ENCODE peak calls at places on chromosomes 16 and 17, in six cellular contexts. T is H1, M is HCT116, E is stomach, C is transverse colon, N is GM12878. B is an unnamed sample.

GRCh38 chr16:66211651-66212050 is 154.8 kb upstream of the CDH5 start:
- DNase-seq in T (peak; percentile 24), M (no peak), E (no peak), C (no peak), N (no peak), B (no peak)

GRCh38 chr17:39800540-39800939 is 62.8 kb downstream of the GRB7 start:
- DNase-seq in T (no peak), M (no peak), E (no peak), C (peak; percentile 17), N (peak; percentile 77), B (no peak)

GRCh38 chr17:32445976-32446375 is 1.7 kb downstream of the PSMD11 start:
- DNase-seq in T (no peak), M (no peak), E (no peak), C (no peak), N (no peak), B (no peak)

GRCh38 chr17:48540213-48540612 is 4.7 kb downstream of the HOXB2 start:
- DNase-seq in T (no peak), M (no peak), E (no peak), C (no peak), N (no peak), B (no peak)

GRCh38 chr17:17191961-17192381 is 14.2 kb downstream of the PLD6 start:
- DNase-seq in T (no peak), M (no peak), E (no peak), C (no peak), N (no peak), B (no peak)

GRCh38 chr16:29699324-29700219 is 20.6 kb downstream of the QPRT start:
- DNase-seq in T (no peak), M (no peak), E (no peak), C (no peak), N (no peak), B (no peak)

GRCh38 chr16:89194340-89195311 is 5.7 kb downstream of the SLC22A31 start:
- DNase-seq in T (peak; percentile 45), M (no peak), E (no peak), C (no peak), N (no peak), B (no peak)

GRCh38 chr16:51834131-51834530 is 683.1 kb upstream of the SALL1 start:
- DNase-seq in T (no peak), M (no peak), E (no peak), C (no peak), N (no peak), B (no peak)

DNA sequence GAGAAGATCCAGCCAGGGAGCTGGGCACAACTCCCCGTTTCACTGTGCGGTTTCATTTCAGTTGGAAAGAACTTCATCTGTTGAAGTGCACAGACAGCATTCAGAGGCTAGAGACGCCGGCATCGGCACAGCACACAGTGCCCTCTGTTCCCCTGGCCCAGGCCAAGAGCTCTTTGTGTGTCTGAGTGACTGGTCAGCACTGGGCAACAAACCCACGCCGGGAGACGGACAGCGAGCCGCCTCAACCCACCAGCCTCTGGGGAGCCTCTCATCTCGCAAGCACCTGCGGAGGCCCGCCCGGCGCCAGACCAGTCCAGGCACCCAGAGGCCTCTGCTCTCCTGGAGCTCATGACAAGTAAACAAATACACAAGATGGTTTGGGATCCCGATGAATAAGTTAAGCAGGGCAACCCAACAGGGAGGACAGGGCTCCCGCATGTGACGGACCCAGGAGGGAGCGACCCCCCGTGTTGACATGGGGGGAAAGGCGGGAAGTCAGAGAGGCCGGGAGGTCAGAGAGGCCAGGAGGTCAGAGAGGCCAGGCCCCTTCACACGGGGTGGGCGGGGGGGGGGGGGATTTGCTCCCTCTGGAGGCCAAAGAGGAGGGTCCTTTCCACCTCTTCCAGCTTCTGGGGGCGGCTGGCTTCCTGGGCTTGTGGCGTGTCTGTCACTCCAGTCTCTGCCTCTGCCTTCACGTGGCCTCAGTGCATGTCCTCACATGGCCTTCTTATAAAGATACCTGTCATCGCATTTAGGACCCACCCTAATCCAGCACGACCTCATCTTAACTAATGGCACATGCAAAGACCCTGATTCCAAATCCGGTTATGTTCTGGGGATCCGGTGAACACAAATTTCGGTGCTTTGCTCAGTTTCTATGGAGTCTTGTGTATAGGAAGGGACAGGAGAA is 25.8 kb upstream of the KLHDC4 start:
- DNase-seq in T (no peak), M (no peak), E (no peak), C (no peak), N (no peak), B (no peak)
- H3K27ac ChIP-seq in T (no peak overlapping the region), M (no peak overlapping the region), E (peak overlapping the region; percentile 74), C (peak overlapping the region; percentile 22), N (no peak overlapping the region), B (no peak overlapping the region)

DNA sequence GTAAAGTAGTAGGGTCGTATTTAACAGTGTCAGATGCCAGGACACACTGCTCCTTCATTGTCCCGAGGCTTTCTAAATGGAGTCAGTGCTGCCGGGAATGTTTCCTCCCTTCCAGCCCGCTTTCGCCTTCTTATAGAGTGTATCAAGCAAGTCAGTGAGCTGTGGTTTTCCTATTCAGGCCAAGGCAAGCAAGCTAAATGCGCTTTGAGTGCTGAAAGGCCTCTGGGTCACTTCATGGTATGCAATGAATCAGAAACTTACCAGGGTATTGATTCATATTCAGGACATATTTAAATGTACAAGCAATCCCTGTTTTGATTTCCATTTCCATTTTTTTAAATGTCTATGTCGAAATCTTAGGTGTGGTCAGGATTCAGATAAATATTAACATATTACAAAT is 327.9 kb upstream of the SOX9 start:
- DNase-seq in T (no peak), M (no peak), E (no peak), C (no peak), N (no peak), B (no peak)
- TF ChIP-seq POLR2AphosphoS5 in T (no peak), M (no peak), E (no peak), C (no peak), N (no peak), B (no peak)

DNA sequence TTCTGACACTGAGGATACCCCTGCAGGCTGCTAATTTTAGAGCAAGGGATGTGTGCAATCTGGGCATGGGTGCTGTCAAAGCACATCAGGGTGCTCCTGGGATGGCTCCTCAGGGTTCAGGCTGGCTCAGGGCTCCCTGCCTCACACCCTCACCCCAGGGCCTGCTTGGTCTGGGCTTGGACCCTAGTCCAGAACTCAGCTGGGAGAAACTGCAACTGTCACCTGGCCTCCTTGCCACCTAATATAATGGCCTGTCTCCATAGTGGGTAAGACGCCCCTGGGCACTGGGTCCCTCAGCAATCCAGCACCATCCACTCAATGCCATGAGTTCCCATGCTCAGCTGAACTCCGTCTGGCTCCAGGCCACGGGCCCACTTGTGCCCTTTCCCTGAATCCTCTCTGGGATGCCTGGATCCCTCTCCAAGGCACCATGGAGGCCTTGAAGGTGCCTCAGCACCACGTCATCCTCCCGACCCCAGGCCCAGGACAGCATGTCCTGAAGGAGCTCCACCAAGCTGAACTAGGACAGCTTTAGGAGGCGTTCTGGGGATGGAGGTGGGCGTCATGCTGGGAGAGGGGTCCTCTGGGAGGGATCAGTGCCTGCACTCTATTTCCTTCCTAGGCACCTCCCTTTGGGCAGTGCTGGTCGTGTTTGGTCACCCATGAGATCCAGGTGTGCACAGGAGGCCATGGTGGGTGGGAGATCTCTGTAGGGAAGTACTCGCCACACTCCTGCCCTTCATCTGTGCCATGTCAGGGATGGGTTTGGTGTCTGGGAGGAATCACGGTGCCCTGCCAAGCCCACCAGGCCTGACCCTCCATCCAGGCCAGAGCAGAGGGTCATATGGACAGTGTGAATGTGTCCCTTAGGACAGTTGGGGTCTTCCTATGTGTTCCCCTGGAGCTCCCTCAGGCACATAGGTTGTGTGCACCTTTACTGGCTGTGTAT is 1688.4 kb downstream of the TP53TG3F start:
- DNase-seq in T (no peak), M (no peak), E (no peak), C (no peak), N (no peak), B (no peak)
- H3K9me3 ChIP-seq in T (peaks cover 85% of the 10 kb centered on the region), M (peaks cover 13% of the 10 kb centered on the region), E (peaks cover 5% of the 10 kb centered on the region), C (no peaks in the 10 kb centered on the region), N (no peaks in the 10 kb centered on the region), B (no peaks in the 10 kb centered on the region)

GRCh38 chr16:10332775-10333174 is 53.1 kb upstream of the ATF7IP2 start:
- DNase-seq in T (no peak), M (no peak), E (no peak), C (no peak), N (no peak), B (no peak)
- H3K27ac ChIP-seq in T (no peak overlapping the region), M (no peak overlapping the region), E (no peak overlapping the region), C (no peak overlapping the region), N (no peak overlapping the region), B (no peak overlapping the region)

DNA sequence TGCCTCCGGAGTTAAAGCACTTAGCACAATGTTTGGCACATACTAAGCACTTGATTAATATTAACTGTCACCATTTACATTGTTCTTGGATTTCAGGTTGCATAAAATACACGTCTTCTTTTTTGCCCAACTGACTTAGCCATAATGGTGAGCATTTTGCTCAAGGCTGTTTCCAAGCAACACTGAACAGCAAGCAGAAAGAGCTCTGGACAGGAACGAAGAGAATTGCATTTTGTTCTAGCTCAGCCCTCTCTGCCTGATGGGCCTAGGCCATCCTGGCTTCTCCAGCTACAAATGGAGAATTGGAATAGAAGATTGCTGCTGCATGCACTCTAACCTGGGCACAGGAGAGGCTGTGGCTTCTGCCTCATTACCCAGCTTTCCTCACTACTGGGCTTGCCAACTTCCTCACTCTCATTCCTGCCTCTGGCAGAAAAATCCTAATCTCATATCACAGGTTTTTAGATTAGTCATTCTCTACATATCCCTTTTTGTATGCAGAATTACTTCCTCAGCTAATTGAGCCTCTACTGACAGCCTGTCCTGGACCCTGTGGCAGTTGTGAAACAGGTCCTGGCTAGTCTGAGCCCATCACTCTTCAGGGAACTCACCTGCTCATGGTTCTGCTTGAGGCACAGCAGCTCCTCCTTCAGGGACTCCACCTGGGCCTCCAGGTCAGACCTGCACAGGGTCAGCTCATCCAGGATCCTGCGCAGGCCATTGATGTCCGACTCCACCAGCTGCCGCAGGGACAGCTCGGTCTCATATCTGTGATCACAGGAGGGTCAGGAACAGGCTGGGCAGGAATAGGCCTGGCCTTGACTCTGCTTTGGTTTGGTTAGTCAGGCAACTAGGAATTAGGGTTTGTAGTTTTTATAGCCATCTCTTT is 2.5 kb downstream of the KRT33A start:
- DNase-seq in T (no peak), M (no peak), E (no peak), C (no peak), N (no peak), B (no peak)
- TF ChIP-seq POLR2AphosphoS5 in T (no peak), M (no peak), E (no peak), C (no peak), N (no peak), B (no peak)

DNA sequence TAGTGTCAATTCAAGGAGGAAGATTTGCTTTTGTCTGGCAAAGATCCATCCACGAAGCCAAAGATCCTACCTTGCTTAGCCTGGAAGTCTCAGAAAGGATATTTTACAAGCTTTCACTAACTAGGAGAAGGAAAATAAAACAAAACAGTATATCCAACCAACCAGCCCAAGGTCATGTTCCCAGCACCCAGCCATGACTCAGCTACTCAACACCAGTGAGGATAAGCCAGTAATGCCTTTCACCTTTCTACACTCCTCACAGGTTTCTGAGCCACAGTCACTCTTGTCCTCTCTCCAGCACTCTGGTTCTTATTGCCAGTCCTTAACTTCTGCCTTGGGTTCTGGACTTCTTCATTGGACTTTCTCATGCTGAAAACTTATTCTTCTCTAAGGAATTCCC is 116.2 kb downstream of the CDH11 start:
- DNase-seq in T (no peak), M (no peak), E (no peak), C (no peak), N (no peak), B (no peak)
- H3K9me3 ChIP-seq in T (no peaks in the 10 kb centered on the region), M (peaks cover 9% of the 10 kb centered on the region), E (no peaks in the 10 kb centered on the region), C (no peaks in the 10 kb centered on the region), N (no peaks in the 10 kb centered on the region), B (no peaks in the 10 kb centered on the region)

DNA sequence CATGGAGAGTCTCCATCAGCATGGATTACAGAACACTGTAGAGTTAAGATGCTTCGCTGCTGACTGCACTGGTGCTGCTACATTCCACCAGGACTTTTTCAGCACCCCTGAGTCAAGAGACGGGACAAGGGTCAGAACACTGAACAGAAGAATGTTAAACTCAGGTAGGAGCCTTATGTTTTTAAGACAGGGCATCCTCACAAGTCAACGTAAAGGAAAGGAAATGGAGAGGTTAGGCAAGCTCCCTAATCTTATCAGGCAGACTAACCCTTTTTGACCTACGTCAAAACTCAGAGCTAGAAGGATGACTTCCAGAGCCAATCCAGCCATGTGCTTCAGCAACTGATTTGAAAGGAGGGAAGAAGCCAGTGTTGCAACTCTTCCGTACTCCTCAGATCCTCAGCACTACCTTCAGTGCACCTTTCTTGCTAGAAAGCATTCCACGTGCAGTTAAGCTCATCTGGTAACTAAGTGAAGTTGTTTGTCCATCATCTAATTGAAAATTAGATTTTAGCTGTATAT is 46.8 kb downstream of the REXO5 start:
- DNase-seq in T (no peak), M (no peak), E (no peak), C (no peak), N (no peak), B (no peak)
- H3K27ac ChIP-seq in T (no peak overlapping the region), M (no peak overlapping the region), E (peak overlapping the region; percentile 11), C (no peak overlapping the region), N (no peak overlapping the region), B (no peak overlapping the region)